ENCODE peak calls at places on chromosome 13, in nine cellular contexts. G is breast epithelium; X is endodermal cell; M is fibroblast of lung; H is effector memory CD4-positive, alpha-beta T cell; R is cardiac muscle cell; Y is body of pancreas; S is gastrocnemius medialis; P is AG04450. L is an unnamed sample.

GRCh38 chr13:103976371-103976770 is 910.2 kb upstream of the SLC10A2 start:
- DNase-seq in P (no peak), X (no peak), R (no peak), S (no peak), H (no peak), G (no peak), Y (no peak), M (no peak), L (no peak)

GRCh38 chr13:43874512-43875092 is 4.9 kb downstream of the CCDC122 start:
- DNase-seq in X (no peak), R (peak; percentile 58), P (no peak), G (no peak), Y (no peak), H (no peak), M (peak; percentile 65), S (no peak), L (no peak)

GRCh38 chr13:113769106-113769505 is 10.1 kb downstream of the TMEM255B start:
- DNase-seq in Y (no peak), S (no peak), G (no peak), R (no peak), H (no peak), X (peak; percentile 15), M (no peak), P (no peak), L (no peak)

GRCh38 chr13:43272866-43273265 is 249.5 kb downstream of the DNAJC15 start:
- DNase-seq in H (no peak), S (no peak), Y (no peak), M (no peak), R (no peak), P (no peak), X (peak; percentile 53), G (no peak), L (no peak)

GRCh38 chr13:67943116-67943515 is 713.0 kb upstream of the PCDH9 start:
- DNase-seq in Y (no peak), M (peak; percentile 15), P (no peak), X (no peak), R (no peak), H (no peak), S (no peak), G (no peak), L (no peak)

GRCh38 chr13:113299951-113300350 is 2.9 kb downstream of the LAMP1 start:
- DNase-seq in G (no peak), M (peak; percentile 19), R (no peak), S (no peak), H (no peak), P (no peak), X (no peak), Y (no peak), L (no peak)

GRCh38 chr13:80386001-80386400 is 45.1 kb upstream of the SPRY2 start:
- DNase-seq in R (no peak), H (no peak), X (no peak), G (no peak), S (no peak), Y (no peak), P (no peak), M (no peak), L (no peak)

GRCh38 chr13:78596701-78597550 is 6.4 kb downstream of the POU4F1 start:
- DNase-seq in X (peak; percentile 71), H (no peak), M (peak; percentile 25), P (no peak), S (no peak), R (no peak), G (no peak), Y (no peak), L (no peak)

DNA sequence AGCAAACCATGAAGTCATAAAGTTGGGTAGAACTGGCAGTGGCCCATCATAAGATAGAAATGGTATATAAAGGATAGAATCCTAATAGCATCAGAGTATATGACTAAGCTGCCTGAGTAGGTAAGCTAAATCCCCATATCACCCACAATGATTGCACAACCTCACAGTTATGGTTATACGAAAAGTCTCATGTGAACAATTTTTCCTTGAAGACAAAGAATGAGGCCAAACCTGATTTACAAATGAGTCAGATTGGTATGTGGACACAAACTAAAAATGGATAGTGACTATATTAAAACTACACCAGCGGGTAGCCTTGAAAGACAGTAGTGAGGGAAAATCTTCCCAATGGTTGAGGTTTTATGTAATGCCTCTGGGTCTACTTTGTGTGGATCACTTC is 40.9 kb upstream of the UFM1 start:
- DNase-seq in P (peak; percentile 1), S (no peak), G (no peak), M (peak; percentile 2), Y (no peak), X (no peak), H (no peak), R (peak; percentile 34), L (no peak)
- H3K27ac ChIP-seq in P (no peak overlapping the region), S (no peak overlapping the region), G (no peak overlapping the region), M (no peak overlapping the region), Y (no peak overlapping the region), X (no peak overlapping the region), H (no peak overlapping the region), R (no peak overlapping the region), L (no peak overlapping the region)

DNA sequence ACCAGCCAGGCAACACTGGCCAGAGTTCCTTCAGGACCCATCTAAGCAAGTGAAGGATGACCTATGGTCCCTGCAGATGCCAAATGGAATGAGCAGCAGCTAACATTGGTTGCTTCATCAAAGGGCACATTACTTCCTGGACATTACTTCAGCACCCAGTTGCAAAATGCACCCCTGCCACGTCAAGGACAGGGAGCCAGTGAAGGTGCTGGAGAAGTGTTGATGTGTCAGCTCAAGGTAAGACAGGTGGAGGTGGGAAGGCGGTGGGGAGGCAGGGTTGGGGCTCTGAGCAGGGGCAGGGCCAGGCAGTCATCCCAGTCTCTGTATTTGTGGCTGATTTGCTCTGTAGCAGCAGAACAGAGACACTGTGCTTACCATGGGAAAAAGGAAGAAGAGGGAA is 14.6 kb downstream of the CSNK1A1L start:
- DNase-seq in M (no peak), S (no peak), G (no peak), R (no peak), X (no peak), H (no peak), Y (no peak), P (no peak), L (no peak)
- H3K27me3 ChIP-seq in M (no peaks in the 10 kb centered on the region), S (no peaks in the 10 kb centered on the region), G (no peaks in the 10 kb centered on the region), R (no peaks in the 10 kb centered on the region), X (no peaks in the 10 kb centered on the region), H (no peaks in the 10 kb centered on the region), Y (no peaks in the 10 kb centered on the region), P (no peaks in the 10 kb centered on the region), L (no peaks in the 10 kb centered on the region)

DNA sequence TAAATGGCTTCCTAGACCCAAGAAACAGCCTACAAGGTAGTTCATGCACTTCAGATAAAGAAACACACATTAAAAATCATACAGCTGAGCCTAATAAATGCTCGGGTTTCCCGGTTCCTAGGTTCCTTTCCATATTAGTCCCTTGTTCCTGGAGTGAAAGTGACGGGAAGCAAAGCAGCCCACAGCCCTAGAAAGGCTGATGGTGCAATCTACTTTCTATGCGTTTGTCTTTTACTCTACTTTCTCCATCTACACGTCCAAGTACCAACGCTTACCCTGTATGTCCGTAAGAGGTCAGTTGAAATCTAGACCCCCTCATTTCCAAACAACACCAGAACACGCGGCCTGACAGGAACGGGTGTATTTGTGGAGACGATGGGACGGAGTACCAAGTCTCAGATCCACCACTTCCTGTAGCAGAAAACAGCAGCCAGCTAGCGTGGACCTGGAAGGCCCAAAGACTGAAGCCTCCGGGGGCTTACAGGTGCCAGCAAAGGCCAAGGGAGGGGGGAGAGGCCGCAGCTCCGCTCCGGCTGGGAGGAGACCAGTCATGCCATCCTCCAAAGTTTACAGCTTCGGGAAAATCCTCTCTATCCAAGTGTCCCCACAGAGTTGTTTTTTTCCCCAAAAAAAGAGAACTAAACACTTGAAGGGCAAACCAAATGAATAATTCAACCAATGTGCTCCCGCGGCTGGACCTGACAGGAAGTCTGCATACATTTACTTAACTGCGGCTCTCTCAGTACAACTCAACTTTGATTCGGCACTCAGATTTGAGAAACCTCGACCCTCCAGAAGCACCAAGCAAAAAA is 34.1 kb downstream of the STK24 start:
- DNase-seq in H (no peak), X (no peak), M (no peak), Y (no peak), G (no peak), P (no peak), S (no peak), R (no peak), L (no peak)
- H3K27ac ChIP-seq in H (peak overlapping the region; percentile 31), X (no peak overlapping the region), M (peak overlapping the region; percentile 43), Y (no peak overlapping the region), G (peak overlapping the region; percentile 4), P (no peak overlapping the region), S (peak overlapping the region; percentile 62), R (peak overlapping the region; percentile 87), L (no peak overlapping the region)

DNA sequence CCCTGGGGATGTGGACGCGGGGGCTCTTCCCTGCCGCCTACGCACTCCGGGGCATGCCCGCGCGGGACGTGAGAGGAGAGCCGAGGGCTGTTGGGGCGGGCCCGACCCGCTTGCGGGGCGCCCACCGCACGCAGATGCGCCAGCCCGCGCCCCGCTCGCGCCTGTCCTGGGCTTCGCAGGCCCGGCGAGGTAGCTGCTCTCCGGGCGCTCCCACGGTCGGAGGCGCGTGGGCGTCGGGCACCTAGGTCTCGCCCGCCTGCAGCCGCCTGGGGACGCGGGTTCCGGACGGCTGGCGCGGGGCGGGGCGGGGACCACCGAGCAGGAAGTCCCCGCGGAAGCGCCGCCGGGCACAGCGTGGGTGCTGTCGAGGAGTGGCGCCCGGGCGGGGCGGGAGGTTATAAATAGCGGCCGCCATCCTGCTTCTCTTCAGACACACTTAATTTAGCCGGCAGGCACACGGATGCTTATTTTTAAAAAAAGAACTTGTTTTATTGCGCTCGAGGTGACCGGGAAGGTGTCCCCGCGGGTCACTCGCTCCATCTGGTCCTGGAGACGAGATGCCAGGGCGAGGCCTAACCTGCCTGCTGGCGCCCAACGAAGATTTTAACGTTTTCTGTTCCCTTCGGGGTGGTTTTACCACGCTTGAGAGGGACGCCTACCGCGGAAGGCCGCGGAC is 561 bp upstream of the GJA3 start:
- DNase-seq in P (no peak), R (peak; percentile 8), S (no peak), X (peak; percentile 65), Y (no peak), G (no peak), H (no peak), M (no peak), L (no peak)
- H3K27me3 ChIP-seq in P (peaks cover 6% of the 10 kb centered on the region), R (peaks cover 3% of the 10 kb centered on the region), S (peaks cover 64% of the 10 kb centered on the region), X (peaks cover 77% of the 10 kb centered on the region), Y (no peaks in the 10 kb centered on the region), G (no peaks in the 10 kb centered on the region), H (peaks cover 14% of the 10 kb centered on the region), M (peaks cover 12% of the 10 kb centered on the region), L (peaks cover 25% of the 10 kb centered on the region)

GRCh38 chr13:102091231-102091630 is 310.6 kb downstream of the FGF14 start:
- DNase-seq in G (no peak), M (no peak), H (no peak), S (no peak), R (no peak), Y (no peak), P (no peak), X (peak; percentile 90), L (no peak)
- H3K27ac ChIP-seq in G (no peak overlapping the region), M (no peak overlapping the region), H (no peak overlapping the region), S (no peak overlapping the region), R (no peak overlapping the region), Y (no peak overlapping the region), P (no peak overlapping the region), X (no peak overlapping the region), L (no peak overlapping the region)

L was measured in thoracic aorta.